ENCODE peak calls at places on chromosomes 5 and 9, in eight cellular contexts. E, Z, G, M, N, P, O and R are unnamed samples.
A peak's percentile ranks its signal among the peaks of the same experiment; 100 is the strongest.

GRCh38 chr9:69168709-69169217 is 5.3 kb upstream of the TJP2 start:
- DNase-seq in E (no peak), Z (peak; percentile 21), G (no peak), M (no peak), N (no peak), P (peak; percentile 82), O (no peak), R (no peak)

GRCh38 chr5:173583384-173583783 is 33.1 kb downstream of the BOD1 start:
- DNase-seq in E (no peak), Z (no peak), G (no peak), M (no peak), N (no peak), P (no peak), O (no peak), R (no peak)

GRCh38 chr9:127130661-127131538 is 8.5 kb upstream of the ANGPTL2 start:
- DNase-seq in E (no peak), Z (no peak), G (no peak), M (no peak), N (no peak), P (peak; percentile 95), O (no peak), R (peak; percentile 3)

GRCh38 chr9:11199335-11199734 is 586.5 kb upstream of the PTPRD start:
- DNase-seq in E (no peak), Z (no peak), G (no peak), M (no peak), N (no peak), P (no peak), O (no peak), R (no peak)

GRCh38 chr9:94920439-94920951 is 194.0 kb downstream of the AOPEP start:
- DNase-seq in E (no peak), Z (no peak), G (no peak), M (no peak), N (no peak), P (peak; percentile 79), O (no peak), R (no peak)

GRCh38 chr5:112059601-112060135 is 302.7 kb upstream of the NREP start:
- DNase-seq in E (no peak), Z (no peak), G (no peak), M (no peak), N (no peak), P (peak; percentile 17), O (no peak), R (no peak)

GRCh38 chr5:45507174-45507573 is 189.0 kb downstream of the HCN1 start:
- DNase-seq in E (no peak), Z (no peak), G (no peak), M (no peak), N (peak; percentile 1), P (no peak), O (no peak), R (no peak)

GRCh38 chr5:127423173-127423798 is 94.2 kb upstream of the PRRC1 start:
- DNase-seq in E (no peak), Z (no peak), G (peak; percentile 32), M (no peak), N (no peak), P (no peak), O (no peak), R (no peak)

GRCh38 chr5:160287378-160288051 is 24.8 kb downstream of the CCNJL start:
- DNase-seq in E (no peak), Z (no peak), G (no peak), M (no peak), N (no peak), P (peak; percentile 38), O (no peak), R (no peak)

GRCh38 chr9:124263800-124264426 is 6.2 kb downstream of the NEK6 start:
- DNase-seq in E (no peak), Z (no peak), G (no peak), M (no peak), N (no peak), P (no peak), O (no peak), R (no peak)

GRCh38 chr5:93503598-93504067 is 77.4 kb downstream of the NR2F1-AS1 start:
- DNase-seq in E (no peak), Z (no peak), G (no peak), M (no peak), N (no peak), P (peak; percentile 87), O (no peak), R (no peak)

GRCh38 chr9:120379611-120380010 is 200.4 kb downstream of the CDK5RAP2 start:
- DNase-seq in E (no peak), Z (no peak), G (no peak), M (no peak), N (no peak), P (no peak), O (no peak), R (no peak)

GRCh38 chr5:104385901-104386300 is 823.3 kb upstream of the NUDT12 start:
- DNase-seq in E (no peak), Z (no peak), G (no peak), M (no peak), N (no peak), P (no peak), O (no peak), R (no peak)

GRCh38 chr9:25350011-25350410 is 328.2 kb downstream of the TUSC1 start:
- DNase-seq in E (no peak), Z (no peak), G (peak; percentile 10), M (no peak), N (no peak), P (no peak), O (no peak), R (peak; percentile 45)

GRCh38 chr9:77598961-77599360 is 49.2 kb downstream of the GNA14 start:
- DNase-seq in E (no peak), Z (no peak), G (no peak), M (no peak), N (no peak), P (peak; percentile 21), O (no peak), R (no peak)

GRCh38 chr9:68690088-68690487 is 15.0 kb upstream of the PIP5K1B start:
- DNase-seq in E (no peak), Z (no peak), G (no peak), M (no peak), N (peak; percentile 70), P (peak; percentile 40), O (peak; percentile 94), R (peak; percentile 54)